ENCODE peak calls at places on chromosomes 2 and 18, in four cellular contexts. One of them, this sample, is unnamed.
A peak's percentile ranks its signal among the peaks of the same experiment; 100 is the strongest.

GRCh38 chr2:43169091-43169936 is 57.1 kb downstream of the ZFP36L2 start:
- DNase-seq in pancreas: peak; percentile 54
- DNase-seq in aorta: peak; percentile 62
- DNase-seq in AG04450: no peak
- DNase-seq in this sample: peak; percentile 77

GRCh38 chr2:120681696-120682288 is 53.9 kb upstream of the GLI2 start:
- DNase-seq in pancreas: no peak
- DNase-seq in aorta: no peak
- DNase-seq in AG04450: no peak
- DNase-seq in this sample: peak; percentile 54

GRCh38 chr2:152466925-152467676 is 132.1 kb downstream of the FMNL2 start:
- DNase-seq in pancreas: no peak
- DNase-seq in aorta: no peak
- DNase-seq in AG04450: no peak
- DNase-seq in this sample: no peak

GRCh38 chr2:10814571-10815331 is 2.2 kb upstream of the PDIA6 start:
- DNase-seq in pancreas: no peak
- DNase-seq in aorta: no peak
- DNase-seq in AG04450: no peak
- DNase-seq in this sample: no peak

GRCh38 chr2:157032019-157032418 is 225.5 kb upstream of the GALNT5 start:
- DNase-seq in pancreas: no peak
- DNase-seq in aorta: no peak
- DNase-seq in AG04450: peak; percentile 44
- DNase-seq in this sample: no peak

GRCh38 chr18:79856119-79857080 is 58.7 kb downstream of the KCNG2 start:
- DNase-seq in pancreas: no peak
- DNase-seq in aorta: peak; percentile 50
- DNase-seq in AG04450: no peak
- DNase-seq in this sample: peak; percentile 64

GRCh38 chr2:158378926-158379325 is 77.6 kb downstream of the CCDC148 start:
- DNase-seq in pancreas: no peak
- DNase-seq in aorta: no peak
- DNase-seq in AG04450: no peak
- DNase-seq in this sample: no peak

GRCh38 chr2:133045787-133046186 is 375.8 kb upstream of the LYPD1 start:
- DNase-seq in pancreas: no peak
- DNase-seq in aorta: no peak
- DNase-seq in AG04450: no peak
- DNase-seq in this sample: no peak

GRCh38 chr2:131104487-131105155 is 515 bp upstream of the PLEKHB2 start:
- DNase-seq in pancreas: peak; percentile 40
- DNase-seq in aorta: peak; percentile 54
- DNase-seq in AG04450: peak; percentile 33
- DNase-seq in this sample: peak; percentile 81

GRCh38 chr2:107545851-107546250 is 280.8 kb upstream of the RGPD4 start:
- DNase-seq in pancreas: no peak
- DNase-seq in aorta: no peak
- DNase-seq in AG04450: no peak
- DNase-seq in this sample: no peak
- H3K4me3 ChIP-seq in pancreas: no peak overlapping the region
- H3K4me3 ChIP-seq in aorta: no peak overlapping the region
- H3K4me3 ChIP-seq in AG04450: no peak overlapping the region
- H3K4me3 ChIP-seq in this sample: no peak overlapping the region

DNA sequence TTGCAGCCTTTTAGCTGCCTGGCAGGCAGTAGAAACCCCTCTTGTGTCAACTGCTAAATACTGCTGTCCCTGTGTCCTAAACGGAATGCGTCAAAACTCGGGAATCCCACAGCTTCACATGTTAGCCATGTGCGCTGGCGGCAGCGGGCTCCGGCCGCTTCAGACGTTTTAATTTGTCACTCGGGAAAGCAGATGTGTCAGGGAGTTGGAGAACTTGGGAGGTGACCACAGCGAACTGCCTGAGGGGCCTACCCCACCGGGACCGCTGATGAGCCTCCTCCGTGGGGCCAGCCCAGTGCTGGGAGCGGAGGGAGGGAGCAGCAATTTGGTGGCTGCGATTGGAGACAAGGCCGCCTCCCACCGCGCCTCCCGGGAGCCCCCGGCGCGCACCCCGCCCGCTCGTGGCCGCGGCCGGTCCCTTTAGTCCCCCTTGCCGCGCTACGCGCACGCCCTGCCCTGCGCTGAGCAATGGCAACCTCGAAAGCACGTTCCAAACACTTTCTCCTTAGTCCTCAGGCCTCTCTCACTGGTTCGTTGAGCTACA is 146.1 kb upstream of the SATB2 start:
- DNase-seq in pancreas: no peak
- DNase-seq in aorta: no peak
- DNase-seq in AG04450: no peak
- DNase-seq in this sample: peak; percentile 58
- H3K4me3 ChIP-seq in pancreas: no peak overlapping the region
- H3K4me3 ChIP-seq in aorta: no peak overlapping the region
- H3K4me3 ChIP-seq in AG04450: no peak overlapping the region
- H3K4me3 ChIP-seq in this sample: no peak overlapping the region

GRCh38 chr18:23689031-23689615 is at the start of gene LAMA3:
- DNase-seq in pancreas: peak; percentile 57
- DNase-seq in aorta: peak; percentile 63
- DNase-seq in AG04450: no peak
- DNase-seq in this sample: peak; percentile 92

GRCh38 chr18:23690505-23691068 is 1.3 kb downstream of the LAMA3 start:
- DNase-seq in pancreas: no peak
- DNase-seq in aorta: no peak
- DNase-seq in AG04450: no peak
- DNase-seq in this sample: peak; percentile 67

GRCh38 chr18:23689616-23690504 is 607 bp downstream of the LAMA3 start:
- DNase-seq in pancreas: peak; percentile 9
- DNase-seq in aorta: peak; percentile 48
- DNase-seq in AG04450: no peak
- DNase-seq in this sample: peak; percentile 74

GRCh38 chr18:23684515-23685197 is 4.6 kb upstream of the LAMA3 start:
- DNase-seq in pancreas: no peak
- DNase-seq in aorta: no peak
- DNase-seq in AG04450: no peak
- DNase-seq in this sample: no peak

DNA sequence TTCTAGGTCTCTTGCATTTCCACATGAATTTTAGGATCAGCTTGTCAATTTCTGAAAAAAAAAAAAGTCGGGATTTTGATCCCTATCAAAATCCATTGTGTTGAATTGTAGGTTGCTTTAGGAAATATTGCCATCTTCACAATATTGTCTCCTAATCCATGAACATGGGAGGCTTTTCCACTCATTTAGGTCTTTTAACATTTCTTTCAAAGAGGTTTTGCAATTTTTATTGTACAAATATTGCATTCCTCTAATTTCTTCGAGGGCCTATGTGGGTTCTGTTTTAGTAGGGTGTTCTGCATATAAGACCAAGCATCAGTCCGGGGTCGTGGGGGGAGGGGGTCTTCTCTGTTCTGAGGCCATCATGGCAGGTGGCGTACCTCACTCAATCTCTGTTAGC is 725 bp upstream of the LAMA3 start:
- DNase-seq in pancreas: no peak
- DNase-seq in aorta: no peak
- DNase-seq in AG04450: no peak
- DNase-seq in this sample: no peak
- H3K4me3 ChIP-seq in pancreas: no peak overlapping the region
- H3K4me3 ChIP-seq in aorta: no peak overlapping the region
- H3K4me3 ChIP-seq in AG04450: no peak overlapping the region
- H3K4me3 ChIP-seq in this sample: peak overlapping the region; percentile 62

GRCh38 chr18:52340466-52341378 is 725 bp downstream of the DCC start:
- DNase-seq in pancreas: no peak
- DNase-seq in aorta: no peak
- DNase-seq in AG04450: no peak
- DNase-seq in this sample: no peak
- H3K4me3 ChIP-seq in pancreas: no peak overlapping the region
- H3K4me3 ChIP-seq in aorta: no peak overlapping the region
- H3K4me3 ChIP-seq in AG04450: peak overlapping the region; percentile 57
- H3K4me3 ChIP-seq in this sample: peak overlapping the region; percentile 35

GRCh38 chr18:3590096-3590655 is 140.2 kb downstream of the TGIF1 start:
- DNase-seq in pancreas: no peak
- DNase-seq in aorta: no peak
- DNase-seq in AG04450: no peak
- DNase-seq in this sample: no peak

GRCh38 chr18:3594760-3595241 is 144.8 kb downstream of the TGIF1 start:
- DNase-seq in pancreas: peak; percentile 28
- DNase-seq in aorta: peak; percentile 51
- DNase-seq in AG04450: no peak
- DNase-seq in this sample: no peak

GRCh38 chr18:3593904-3594759 is 144.2 kb downstream of the TGIF1 start:
- DNase-seq in pancreas: peak; percentile 88
- DNase-seq in aorta: peak; percentile 89
- DNase-seq in AG04450: peak; percentile 96
- DNase-seq in this sample: peak; percentile 86

GRCh38 chr18:3593381-3593903 is 143.5 kb downstream of the TGIF1 start:
- DNase-seq in pancreas: no peak
- DNase-seq in aorta: peak; percentile 61
- DNase-seq in AG04450: no peak
- DNase-seq in this sample: no peak

DNA sequence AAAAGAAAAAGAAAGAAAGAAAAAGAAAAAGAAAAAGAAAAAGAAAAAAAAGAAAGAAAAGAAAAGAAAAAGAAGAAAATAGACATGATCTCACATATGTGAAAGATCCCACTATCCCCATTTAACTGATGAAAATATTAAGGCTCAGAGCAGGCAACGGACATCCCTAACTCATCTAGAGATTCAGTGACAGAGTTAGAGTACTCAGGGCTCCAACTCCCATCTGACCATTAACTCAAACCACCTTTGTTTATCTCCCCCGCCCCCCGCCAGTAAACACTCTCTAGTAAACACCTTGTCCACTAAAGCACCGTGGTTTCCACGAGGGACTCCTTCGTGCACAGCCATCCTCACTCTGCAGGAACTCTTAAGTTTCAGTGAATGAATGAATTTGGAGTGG is 142.9 kb downstream of the TGIF1 start:
- DNase-seq in pancreas: no peak
- DNase-seq in aorta: no peak
- DNase-seq in AG04450: no peak
- DNase-seq in this sample: no peak
- H3K4me3 ChIP-seq in pancreas: no peak overlapping the region
- H3K4me3 ChIP-seq in aorta: no peak overlapping the region
- H3K4me3 ChIP-seq in AG04450: peak overlapping the region; percentile 34
- H3K4me3 ChIP-seq in this sample: no peak overlapping the region

GRCh38 chr2:166376873-166377272 is 1.1 kb upstream of the SCN9A start:
- DNase-seq in pancreas: no peak
- DNase-seq in aorta: no peak
- DNase-seq in AG04450: no peak
- DNase-seq in this sample: no peak
- H3K4me3 ChIP-seq in pancreas: no peak overlapping the region
- H3K4me3 ChIP-seq in aorta: no peak overlapping the region
- H3K4me3 ChIP-seq in AG04450: no peak overlapping the region
- H3K4me3 ChIP-seq in this sample: peak overlapping the region; percentile 57

DNA sequence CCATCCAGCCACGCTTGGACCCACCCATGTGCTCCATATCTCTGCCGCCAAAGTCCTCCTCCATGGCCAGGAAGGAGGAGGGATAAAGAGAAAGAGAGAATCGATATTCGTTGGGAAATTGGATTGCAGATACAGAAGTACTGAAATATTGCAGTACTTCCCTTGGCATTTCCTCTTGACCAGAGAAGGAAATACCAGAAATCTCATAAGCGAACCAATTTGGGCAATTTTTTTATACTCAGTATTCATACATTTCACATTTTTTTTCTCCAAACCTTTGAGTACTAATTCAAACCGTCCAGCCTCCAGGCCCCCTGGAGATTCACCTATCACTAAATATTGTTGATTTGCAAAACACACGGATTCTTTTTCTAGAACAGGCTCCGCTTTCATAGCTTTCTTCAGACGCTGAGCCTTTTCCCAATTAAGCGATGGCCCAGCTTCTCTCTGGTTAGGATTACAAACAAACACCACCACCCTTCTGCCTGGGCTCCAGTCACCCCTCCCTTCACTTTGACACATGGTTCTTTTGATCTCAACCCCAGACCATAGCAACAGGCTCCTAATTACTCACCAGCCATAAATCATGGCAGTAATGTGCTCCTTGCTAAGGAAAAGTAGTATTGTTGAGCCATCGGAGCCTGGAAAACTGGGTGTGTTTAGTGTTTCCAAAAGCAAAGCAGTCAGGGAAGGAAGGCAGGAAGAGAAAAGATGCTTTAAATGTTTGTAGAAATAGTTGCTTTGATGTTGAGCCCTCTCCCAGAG is 138.3 kb upstream of the CCDC68 start:
- DNase-seq in pancreas: no peak
- DNase-seq in aorta: no peak
- DNase-seq in AG04450: no peak
- DNase-seq in this sample: no peak
- H3K4me3 ChIP-seq in pancreas: no peak overlapping the region
- H3K4me3 ChIP-seq in aorta: no peak overlapping the region
- H3K4me3 ChIP-seq in AG04450: no peak overlapping the region
- H3K4me3 ChIP-seq in this sample: no peak overlapping the region

DNA sequence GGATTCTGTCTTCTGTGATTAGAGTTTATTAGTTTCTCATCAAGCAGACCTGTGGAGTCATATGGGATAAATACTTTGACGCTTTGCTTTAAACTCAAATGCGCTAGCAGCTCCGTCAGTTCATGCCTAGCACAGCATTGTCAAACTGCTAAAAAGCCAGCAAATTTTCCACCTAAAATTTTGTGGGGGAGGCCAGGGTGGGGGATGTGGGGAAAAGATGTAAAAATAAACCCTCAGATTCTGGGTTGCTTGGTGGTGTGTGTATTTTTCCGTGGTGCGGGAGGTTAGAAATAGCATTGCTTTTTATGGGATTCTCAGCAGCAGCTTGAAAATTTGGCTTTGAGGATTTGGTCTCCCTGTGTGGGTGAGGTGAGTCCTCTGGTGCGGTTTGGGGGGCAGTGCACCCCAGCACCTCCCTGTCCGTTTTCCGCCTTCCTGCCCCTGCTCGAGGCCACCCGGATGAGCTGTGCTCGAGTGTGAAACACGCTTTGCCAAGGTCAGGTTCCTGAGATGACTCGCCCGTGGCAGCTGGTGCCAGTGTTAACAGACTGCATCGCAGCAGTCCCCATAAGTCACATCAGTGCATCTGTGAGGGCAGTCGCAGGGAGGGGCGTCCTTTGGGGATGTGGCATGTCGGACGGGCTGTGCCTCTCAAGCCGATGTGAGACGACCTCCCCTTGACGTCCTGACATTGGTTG is 65.9 kb downstream of the LDLRAD4 start:
- DNase-seq in pancreas: no peak
- DNase-seq in aorta: peak; percentile 76
- DNase-seq in AG04450: no peak
- DNase-seq in this sample: peak; percentile 40
- H3K4me3 ChIP-seq in pancreas: no peak overlapping the region
- H3K4me3 ChIP-seq in aorta: no peak overlapping the region
- H3K4me3 ChIP-seq in AG04450: no peak overlapping the region
- H3K4me3 ChIP-seq in this sample: no peak overlapping the region